ENCODE peak calls at places on chromosomes 7 and 10, in four cellular contexts. B, K, P and I are unnamed samples.

GRCh38 chr7:52584041-52584440 is 451.4 kb upstream of the POM121L12 start:
- DNase-seq in B (no peak), K (no peak), P (no peak), I (no peak)

GRCh38 chr10:50520115-50520514 is 103.6 kb downstream of the SGMS1 start:
- DNase-seq in B (no peak), K (no peak), P (no peak), I (no peak)

GRCh38 chr7:141575164-141575563 is 24.0 kb downstream of the AGK start:
- DNase-seq in B (peak; percentile 18), K (no peak), P (no peak), I (no peak)

GRCh38 chr10:93873427-93874115 is 20.2 kb upstream of the SLC35G1 start:
- DNase-seq in B (peak; percentile 63), K (no peak), P (peak; percentile 21), I (no peak)

GRCh38 chr7:65974191-65974801 is 7.7 kb downstream of the GUSB start:
- DNase-seq in B (no peak), K (no peak), P (no peak), I (no peak)

GRCh38 chr7:38942431-38943051 is 33.5 kb upstream of the VPS41 start:
- DNase-seq in B (no peak), K (no peak), P (no peak), I (no peak)

GRCh38 chr7:101094791-101095375 is 9.6 kb downstream of the TRIM56 start:
- DNase-seq in B (peak; percentile 67), K (peak; percentile 16), P (peak; percentile 87), I (no peak)

GRCh38 chr10:3981300-3981699 is 196.3 kb upstream of the KLF6 start:
- DNase-seq in B (no peak), K (no peak), P (no peak), I (no peak)

GRCh38 chr7:155964543-155964942 is 152.3 kb upstream of the SHH start:
- DNase-seq in B (no peak), K (no peak), P (no peak), I (no peak)

GRCh38 chr10:49633327-49634045 is 19.6 kb downstream of the CHAT start:
- DNase-seq in B (no peak), K (peak; percentile 1), P (no peak), I (no peak)

GRCh38 chr10:13224210-13224995 is 9.8 kb downstream of the UCMA start:
- DNase-seq in B (no peak), K (no peak), P (no peak), I (no peak)

GRCh38 chr7:16998481-16999051 is 116.8 kb upstream of the AGR3 start:
- DNase-seq in B (no peak), K (no peak), P (no peak), I (no peak)

GRCh38 chr10:1345368-1345767 is 289.2 kb downstream of the WDR37 start:
- DNase-seq in B (no peak), K (no peak), P (no peak), I (no peak)

GRCh38 chr7:148334959-148335577 is 255.5 kb upstream of the C7orf33 start:
- DNase-seq in B (no peak), K (no peak), P (no peak), I (no peak)

GRCh38 chr10:43263551-43264323 is 3.1 kb downstream of the RASGEF1A start:
- DNase-seq in B (no peak), K (no peak), P (peak; percentile 53), I (no peak)